ENCODE peak calls at places on chromosomes 7 and 10, in four cellular contexts. H is K562, W is IMR-90, O is HepG2. U is an unnamed sample.

GRCh38 chr10:99854860-99855259 is 72.4 kb downstream of the ABCC2 start:
- DNase-seq in H (no peak), W (peak; percentile 83), O (peak; percentile 41), U (peak; percentile 41)

GRCh38 chr7:31258391-31258790 is 82.1 kb downstream of the NEUROD6 start:
- DNase-seq in H (no peak), W (no peak), O (no peak), U (no peak)

GRCh38 chr7:27204851-27205322 is 5.0 kb upstream of the HOXA13 start:
- DNase-seq in H (no peak), W (no peak), O (no peak), U (no peak)

GRCh38 chr10:50501478-50501877 is 122.3 kb downstream of the SGMS1 start:
- DNase-seq in H (peak; percentile 26), W (peak; percentile 67), O (peak; percentile 7), U (no peak)

GRCh38 chr7:117951285-117951684 is 78.0 kb upstream of the CTTNBP2 start:
- DNase-seq in H (no peak), W (no peak), O (no peak), U (no peak)

GRCh38 chr7:12706900-12707536 is 19.6 kb downstream of the ARL4A start:
- DNase-seq in H (no peak), W (peak; percentile 84), O (no peak), U (no peak)

GRCh38 chr10:76665029-76665428 is 972.6 kb downstream of the KCNMA1 start:
- DNase-seq in H (no peak), W (no peak), O (no peak), U (no peak)

GRCh38 chr10:8487346-8487745 is 432.9 kb downstream of the GATA3 start:
- DNase-seq in H (no peak), W (no peak), O (no peak), U (no peak)

GRCh38 chr10:25226775-25227682 is 52.2 kb downstream of the GPR158 start:
- DNase-seq in H (peak; percentile 9), W (peak; percentile 22), O (peak; percentile 21), U (peak; percentile 57)

GRCh38 chr7:23467731-23468720 is 2.3 kb downstream of the IGF2BP3 start:
- DNase-seq in H (peak; percentile 15), W (peak; percentile 68), O (peak; percentile 56), U (no peak)

GRCh38 chr10:11245095-11245479 is 227.4 kb downstream of the CELF2 start:
- DNase-seq in H (no peak), W (no peak), O (no peak), U (no peak)

GRCh38 chr10:11243425-11244222 is 226.0 kb downstream of the CELF2 start:
- DNase-seq in H (no peak), W (peak; percentile 61), O (no peak), U (no peak)

GRCh38 chr10:11246752-11247467 is 229.2 kb downstream of the CELF2 start:
- DNase-seq in H (no peak), W (no peak), O (no peak), U (no peak)

GRCh38 chr10:11245981-11246590 is 228.4 kb downstream of the CELF2 start:
- DNase-seq in H (no peak), W (no peak), O (no peak), U (no peak)

DNA sequence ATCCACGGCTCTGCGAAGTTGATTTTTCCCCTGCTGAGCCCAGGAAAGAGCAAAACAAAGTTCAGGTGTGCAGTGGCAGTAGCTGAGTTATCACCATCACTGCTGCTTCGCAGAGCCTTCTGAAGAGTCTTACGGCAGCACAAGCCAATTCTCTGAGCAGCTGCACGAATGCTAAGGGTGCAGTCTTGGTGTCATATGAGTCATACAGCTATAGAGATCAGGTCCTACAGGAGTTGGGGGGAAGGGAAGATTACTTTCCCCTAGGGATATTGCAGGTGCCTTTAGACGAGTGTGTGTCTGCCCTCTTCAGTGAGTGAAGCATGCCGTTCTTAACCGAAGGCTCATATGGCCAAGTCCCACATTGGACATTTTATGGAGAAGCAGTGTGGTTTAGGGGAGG is 227.8 kb downstream of the CELF2 start:
- DNase-seq in H (no peak), W (no peak), O (no peak), U (no peak)
- TF ChIP-seq MAZ in H (no peak), W (no peak), O (no peak), U (no peak)

DNA sequence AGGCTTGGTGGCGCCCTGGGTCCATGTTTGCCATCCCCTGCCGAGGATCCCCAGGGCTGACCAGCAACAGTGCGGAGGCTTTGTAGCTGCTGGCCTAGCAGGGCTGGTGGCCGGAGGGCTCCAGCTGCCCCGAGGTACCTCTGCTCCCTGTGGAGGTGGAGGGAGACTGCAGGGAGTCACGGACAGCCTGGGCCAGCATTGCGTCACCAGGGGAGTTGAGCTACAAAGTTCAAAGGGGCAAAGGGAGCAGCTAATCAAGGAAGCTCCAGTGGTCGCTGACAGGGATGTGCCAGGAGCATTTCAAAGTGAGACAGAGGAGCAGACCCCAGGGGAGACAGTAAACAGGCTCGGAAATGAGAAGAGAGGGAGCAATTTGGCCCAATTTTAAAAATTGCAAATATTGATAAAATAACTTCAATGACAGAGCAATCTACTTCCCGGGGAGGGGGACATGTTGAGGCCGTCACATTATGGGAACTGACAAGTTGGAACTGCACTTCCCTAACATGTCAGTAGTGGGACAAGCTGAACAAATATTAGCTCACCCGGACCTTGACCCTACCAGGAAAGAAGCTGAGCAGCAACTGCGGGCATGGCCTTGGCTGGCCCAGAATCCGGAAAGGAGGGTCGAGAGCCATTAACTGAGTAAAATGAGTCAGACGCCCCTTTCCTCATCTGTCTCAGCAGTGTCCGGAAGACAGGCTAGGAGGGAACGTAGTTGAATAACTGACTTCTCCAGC is 39.4 kb downstream of the BTBD16 start:
- DNase-seq in H (no peak), W (no peak), O (peak; percentile 98), U (peak; percentile 82)
- TF ChIP-seq MAZ in H (no peak), W (no peak), O (no peak), U (no peak)

GRCh38 chr7:90838799-90839198 is 242.7 kb downstream of the CDK14 start:
- DNase-seq in H (no peak), W (no peak), O (no peak), U (peak; percentile 11)
- TF ChIP-seq MAZ in H (no peak), W (no peak), O (no peak), U (no peak)

DNA sequence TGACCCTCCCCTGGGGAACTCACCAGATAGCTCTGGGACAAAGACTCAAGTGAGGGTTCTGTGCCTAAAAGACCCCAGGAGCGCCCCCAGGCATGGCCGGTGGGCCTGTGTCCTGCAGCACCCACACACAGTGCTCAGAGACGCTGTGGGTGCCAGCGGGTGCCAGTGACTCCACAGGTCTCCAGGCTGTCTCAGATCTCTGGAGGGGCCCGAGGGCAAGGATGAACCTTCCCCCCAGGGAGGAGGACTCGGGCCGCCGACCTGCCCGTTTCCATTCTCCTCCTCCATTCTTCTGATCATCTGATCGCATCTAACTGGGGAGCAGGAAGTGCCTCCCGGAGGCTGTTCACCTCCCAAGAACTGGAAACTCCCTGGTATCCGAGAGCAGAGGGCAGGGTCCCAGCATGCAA is 980 bp downstream of the ADAM8 start:
- DNase-seq in H (no peak), W (no peak), O (no peak), U (no peak)
- TF ChIP-seq MAZ in H (no peak), W (no peak), O (no peak), U (no peak)

GRCh38 chr7:75536491-75536890 is 44.4 kb downstream of the SPDYE5 start:
- DNase-seq in H (no peak), W (no peak), O (no peak), U (no peak)

GRCh38 chr7:75534727-75535307 is 42.7 kb downstream of the SPDYE5 start:
- DNase-seq in H (peak; percentile 8), W (peak; percentile 85), O (no peak), U (no peak)

GRCh38 chr7:75532639-75533038 is 40.5 kb downstream of the SPDYE5 start:
- DNase-seq in H (no peak), W (no peak), O (no peak), U (no peak)

GRCh38 chr7:75533926-75534325 is 41.8 kb downstream of the SPDYE5 start:
- DNase-seq in H (peak; percentile 3), W (no peak), O (no peak), U (no peak)

GRCh38 chr7:75531359-75531821 is 39.3 kb downstream of the SPDYE5 start:
- DNase-seq in H (no peak), W (peak; percentile 17), O (peak; percentile 21), U (peak; percentile 15)
- TF ChIP-seq MAZ in H (no peak), W (no peak), O (no peak), U (no peak)

GRCh38 chr10:44773565-44773964 is 137.6 kb upstream of the TMEM72 start:
- DNase-seq in H (no peak), W (no peak), O (no peak), U (no peak)
- TF ChIP-seq MAZ in H (no peak), W (no peak), O (no peak), U (no peak)

U was measured in A549.